ENCODE peak calls at places on chromosome 3, in ten cellular contexts. G, C, F, K, D, S, J, P, X and M are unnamed samples.

GRCh38 chr3:72593881-72594397 is 254.3 kb downstream of the SHQ1 start:
- DNase-seq in G (no peak), C (peak), F (no peak), K (no peak), D (no peak), S (no peak), J (no peak), P (no peak), X (no peak), M (no peak)

GRCh38 chr3:13427662-13428603 is 7.8 kb upstream of the NUP210 start:
- DNase-seq in G (no peak), C (no peak), F (no peak), K (no peak), D (no peak), S (no peak), J (no peak), P (no peak), X (no peak), M (no peak)

GRCh38 chr3:46276497-46277099 is 34.3 kb downstream of the CCR3 start:
- DNase-seq in G (peak), C (peak), F (peak), K (peak), D (peak), S (peak), J (peak), P (no peak), X (peak), M (peak)

GRCh38 chr3:160784853-160785252 is 28.8 kb downstream of the PPM1L start:
- DNase-seq in G (no peak), C (no peak), F (no peak), K (no peak), D (no peak), S (no peak), J (no peak), P (no peak), X (peak), M (no peak)

GRCh38 chr3:134367869-134368750 is 6.1 kb downstream of the AMOTL2 start:
- DNase-seq in G (no peak), C (no peak), F (no peak), K (no peak), D (no peak), S (no peak), J (peak), P (no peak), X (no peak), M (no peak)

GRCh38 chr3:150293401-150294001 is 114.6 kb upstream of the TSC22D2 start:
- DNase-seq in G (no peak), C (no peak), F (no peak), K (no peak), D (no peak), S (no peak), J (no peak), P (no peak), X (no peak), M (no peak)

GRCh38 chr3:65665922-65666321 is 372.8 kb downstream of the MAGI1 start:
- DNase-seq in G (no peak), C (no peak), F (no peak), K (no peak), D (no peak), S (no peak), J (no peak), P (no peak), X (no peak), M (no peak)

GRCh38 chr3:119731545-119732343 is 28.9 kb downstream of the CFAP91 start:
- DNase-seq in G (no peak), C (no peak), F (peak), K (no peak), D (no peak), S (no peak), J (no peak), P (no peak), X (no peak), M (no peak)

GRCh38 chr3:188788621-188789081 is 383.1 kb upstream of the TPRG1 start:
- DNase-seq in G (no peak), C (peak), F (peak), K (no peak), D (no peak), S (peak), J (no peak), P (no peak), X (no peak), M (no peak)

GRCh38 chr3:4583441-4583840 is 90.3 kb downstream of the ITPR1 start:
- DNase-seq in G (no peak), C (no peak), F (no peak), K (no peak), D (peak), S (no peak), J (no peak), P (no peak), X (no peak), M (no peak)